ENCODE peak calls at places on chromosomes 16 and 17, in six cellular contexts. G is NCI-H345, A is T-cell, D is glutamatergic neuron, Q is posterior cingulate gyrus, R is tibial nerve. L is an unnamed sample.

GRCh38 chr17:82283208-82283749 is 9.8 kb upstream of the CSNK1D start:
- DNase-seq in G (peak; percentile 89), A (no peak), D (peak; percentile 65), Q (no peak), R (no peak), L (no peak)

GRCh38 chr16:76946879-76947278 is 244.1 kb upstream of the MON1B start:
- DNase-seq in G (no peak), A (no peak), D (no peak), Q (no peak), R (no peak), L (no peak)

GRCh38 chr16:58409316-58409973 is 17.2 kb downstream of the GINS3 start:
- DNase-seq in G (no peak), A (no peak), D (no peak), Q (no peak), R (peak; percentile 42), L (no peak)

GRCh38 chr16:4015275-4015990 is 100.8 kb downstream of the ADCY9 start:
- DNase-seq in G (no peak), A (no peak), D (no peak), Q (no peak), R (no peak), L (no peak)

GRCh38 chr17:14198575-14198974 is 38.1 kb downstream of the CDRT15 start:
- DNase-seq in G (no peak), A (no peak), D (no peak), Q (no peak), R (no peak), L (no peak)

GRCh38 chr16:17518441-17518840 is 47.7 kb upstream of the XYLT1 start:
- DNase-seq in G (no peak), A (no peak), D (no peak), Q (no peak), R (no peak), L (no peak)

GRCh38 chr17:57696050-57696449 is 49.0 kb downstream of the CCDC182 start:
- DNase-seq in G (no peak), A (no peak), D (no peak), Q (no peak), R (no peak), L (no peak)

GRCh38 chr17:76929148-76929547 is 60.9 kb downstream of the MGAT5B start:
- DNase-seq in G (no peak), A (no peak), D (no peak), Q (no peak), R (no peak), L (no peak)

GRCh38 chr17:34703533-34703932 is 124.2 kb downstream of the TMEM132E start:
- DNase-seq in G (no peak), A (peak; percentile 17), D (no peak), Q (peak; percentile 11), R (no peak), L (no peak)